ENCODE peak calls at places on chromosomes 16 and 17, in ten cellular contexts. A is AG04450; X is NCI-H748 treated with DMSO at 0.1 percent for 48 hours; C is AML-193; Y is hepatocyte; I is C1 segment of cervical spinal cord; E is stimulated activated CD4-positive, alpha-beta T cell treated with anti-CD3 and anti-CD28 coated beads, TNF-alpha, amount 100 ng/mL, for 1 hour; N is naive thymus-derived CD8-positive, alpha-beta T cell; B is T47D; P is hypothalamus. K is an unnamed sample.

GRCh38 chr16:84774810-84775209 is 45.0 kb upstream of the CRISPLD2 start:
- DNase-seq in A (peak; percentile 73), X (no peak), C (peak; percentile 71), Y (no peak), I (no peak), E (no peak), N (no peak), B (no peak), P (no peak), K (no peak)

GRCh38 chr17:77527836-77528505 is 387.2 kb downstream of the SEC14L1 start:
- DNase-seq in A (no peak), X (no peak), C (no peak), Y (no peak), I (no peak), E (no peak), N (no peak), B (no peak), P (no peak), K (no peak)

GRCh38 chr17:16516594-16517018 is 24.6 kb upstream of the LRRC75A start:
- DNase-seq in A (peak; percentile 29), X (no peak), C (no peak), Y (peak; percentile 68), I (peak; percentile 3), E (no peak), N (no peak), B (no peak), P (no peak), K (peak; percentile 73)

GRCh38 chr17:58982626-58983025 is 124.1 kb downstream of the TRIM37 start:
- DNase-seq in A (no peak), X (no peak), C (no peak), Y (no peak), I (no peak), E (no peak), N (no peak), B (no peak), P (no peak), K (no peak)

GRCh38 chr17:33811006-33811760 is 443.9 kb upstream of the CCL2 start:
- DNase-seq in A (no peak), X (no peak), C (no peak), Y (peak; percentile 11), I (no peak), E (no peak), N (no peak), B (no peak), P (no peak), K (no peak)

GRCh38 chr17:48344241-48344640 is 85.8 kb downstream of the SKAP1 start:
- DNase-seq in A (no peak), X (no peak), C (no peak), Y (no peak), I (no peak), E (no peak), N (no peak), B (no peak), P (no peak), K (no peak)

GRCh38 chr17:38705803-38706624 is 941 bp downstream of the MLLT6 start:
- DNase-seq in A (no peak), X (peak; percentile 23), C (no peak), Y (peak; percentile 50), I (no peak), E (no peak), N (no peak), B (peak; percentile 44), P (peak; percentile 35), K (peak; percentile 51)

GRCh38 chr17:17603178-17603894 is 11.8 kb upstream of the PEMT start:
- DNase-seq in A (no peak), X (no peak), C (no peak), Y (no peak), I (no peak), E (no peak), N (no peak), B (no peak), P (no peak), K (no peak)

GRCh38 chr17:62163847-62164246 is 98.8 kb upstream of the MED13 start:
- DNase-seq in A (no peak), X (peak; percentile 5), C (no peak), Y (peak; percentile 63), I (no peak), E (no peak), N (no peak), B (no peak), P (no peak), K (no peak)

GRCh38 chr17:4545217-4545951 is 9.8 kb downstream of the MYBBP1A start:
- DNase-seq in A (no peak), X (no peak), C (no peak), Y (no peak), I (no peak), E (no peak), N (no peak), B (no peak), P (no peak), K (no peak)

GRCh38 chr17:70380017-70380416 is 210.7 kb downstream of the KCNJ2 start:
- DNase-seq in A (no peak), X (no peak), C (no peak), Y (no peak), I (no peak), E (no peak), N (no peak), B (no peak), P (no peak), K (no peak)

GRCh38 chr16:17227278-17227677 is 243.5 kb downstream of the XYLT1 start:
- DNase-seq in A (no peak), X (no peak), C (no peak), Y (peak; percentile 57), I (no peak), E (no peak), N (no peak), B (no peak), P (no peak), K (no peak)

GRCh38 chr16:88484505-88485365 is 31.7 kb downstream of the ZFPM1 start:
- DNase-seq in A (no peak), X (no peak), C (no peak), Y (no peak), I (no peak), E (no peak), N (no peak), B (no peak), P (no peak), K (no peak)

GRCh38 chr16:85912271-85912974 is 13.5 kb downstream of the IRF8 start:
- DNase-seq in A (peak; percentile 15), X (no peak), C (no peak), Y (peak; percentile 75), I (no peak), E (no peak), N (no peak), B (no peak), P (no peak), K (peak; percentile 49)

GRCh38 chr16:50665128-50665878 is 15.8 kb downstream of the SNX20 start:
- DNase-seq in A (peak; percentile 32), X (peak; percentile 4), C (peak; percentile 61), Y (peak; percentile 88), I (peak; percentile 45), E (peak; percentile 71), N (peak; percentile 81), B (peak; percentile 51), P (peak; percentile 52), K (peak; percentile 77)

GRCh38 chr17:27469256-27469655 is 13.0 kb downstream of the KSR1 start:
- DNase-seq in A (no peak), X (no peak), C (no peak), Y (no peak), I (no peak), E (no peak), N (no peak), B (no peak), P (no peak), K (no peak)

GRCh38 chr16:19822534-19822933 is 62.1 kb downstream of the GPRC5B start:
- DNase-seq in A (peak; percentile 43), X (no peak), C (no peak), Y (no peak), I (no peak), E (no peak), N (no peak), B (no peak), P (no peak), K (no peak)

GRCh38 chr16:54412777-54413455 is 126.3 kb upstream of the IRX3 start:
- DNase-seq in A (no peak), X (no peak), C (no peak), Y (no peak), I (no peak), E (no peak), N (no peak), B (no peak), P (no peak), K (no peak)

GRCh38 chr16:81143921-81144471 is 47.8 kb upstream of the GCSH start:
- DNase-seq in A (no peak), X (no peak), C (no peak), Y (peak; percentile 39), I (no peak), E (no peak), N (no peak), B (no peak), P (no peak), K (no peak)

GRCh38 chr17:15264542-15264941 is 584 bp downstream of the PMP22 start:
- DNase-seq in A (no peak), X (no peak), C (no peak), Y (no peak), I (no peak), E (no peak), N (no peak), B (no peak), P (no peak), K (no peak)

K was measured in SJSA1.